ENCODE peak calls at places on chromosomes 12 and 14, in six cellular contexts. J is heart left ventricle, K is GM20000, V is upper lobe of right lung, Y is MM.1S, W is nephron progenitor cell. Q is an unnamed sample.

GRCh38 chr14:45679852-45680251 is 426.9 kb upstream of the MIS18BP1 start:
- DNase-seq in K (no peak), W (no peak), Y (no peak), J (no peak), V (no peak), Q (no peak)

GRCh38 chr12:47903927-47904646 is 707 bp downstream of the VDR start:
- DNase-seq in W (no peak), Y (peak), V (peak), K (peak), J (no peak), Q (no peak)

GRCh38 chr12:49489720-49490119 is 49.1 kb upstream of the KCNH3 start:
- DNase-seq in K (no peak), W (no peak), Y (no peak), J (no peak), V (no peak), Q (no peak)

GRCh38 chr12:85016423-85016822 is 19.7 kb downstream of the TSPAN19 start:
- DNase-seq in V (no peak), J (no peak), W (no peak), Y (no peak), K (no peak), Q (no peak)

GRCh38 chr14:58829594-58829993 is 191.8 kb downstream of the DACT1 start:
- DNase-seq in V (no peak), Y (no peak), K (no peak), J (no peak), W (no peak), Q (no peak)

GRCh38 chr14:103385994-103386491 is 828 bp downstream of the MARK3 start:
- DNase-seq in J (peak), V (no peak), K (no peak), W (peak), Y (peak), Q (peak)

GRCh38 chr14:45290547-45290946 is 37.5 kb upstream of the MIS18BP1 start:
- DNase-seq in V (no peak), J (no peak), K (no peak), W (no peak), Y (no peak), Q (no peak)

GRCh38 chr14:61476737-61477410 is 155.5 kb downstream of the PRKCH start:
- DNase-seq in K (no peak), J (peak), Y (no peak), V (no peak), W (no peak), Q (no peak)

GRCh38 chr14:77208266-77208978 is 26.8 kb downstream of the TMEM63C start:
- DNase-seq in Y (no peak), W (peak), K (peak), V (peak), J (peak), Q (peak)

GRCh38 chr12:24909667-24910066 is 39.2 kb downstream of the BCAT1 start:
- DNase-seq in W (no peak), Y (no peak), K (no peak), J (peak), V (no peak), Q (no peak)

GRCh38 chr14:99687284-99688209 is 3.4 kb downstream of the CYP46A1 start:
- DNase-seq in W (peak), K (no peak), Y (peak), V (no peak), J (no peak), Q (peak)

DNA sequence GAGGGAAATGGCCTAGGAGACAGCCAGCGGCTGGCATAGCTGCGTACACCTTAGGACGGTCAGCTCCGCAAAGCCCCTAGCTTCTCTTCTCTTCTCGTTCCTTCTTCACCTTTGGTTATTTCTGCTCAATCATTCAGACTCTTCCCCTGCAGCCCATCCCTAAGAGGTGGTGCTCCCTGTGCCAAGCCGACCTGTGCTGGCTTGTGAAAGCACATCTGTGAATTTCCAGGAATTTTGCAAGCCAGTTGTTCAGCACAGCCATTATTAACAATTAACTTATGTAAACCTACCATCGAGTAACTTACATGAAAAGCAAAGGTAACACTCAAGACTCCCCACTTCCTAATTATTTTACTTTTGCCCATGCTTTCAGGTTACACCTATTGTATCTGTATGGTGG is 20.9 kb upstream of the GPR68 start:
- DNase-seq in V (no peak), J (no peak), K (no peak), Y (no peak), W (no peak), Q (no peak)
- TF ChIP-seq CTCF in V (no peak), J (no peak), K (no peak), Y (no peak), W (no peak), Q (no peak)

GRCh38 chr12:129241852-129242251 is 388.6 kb downstream of the GLT1D1 start:
- DNase-seq in J (no peak), K (no peak), Y (no peak), W (no peak), V (no peak), Q (no peak)

GRCh38 chr12:129237881-129238280 is 384.6 kb downstream of the GLT1D1 start:
- DNase-seq in V (no peak), J (no peak), Y (no peak), K (no peak), W (no peak), Q (no peak)
- TF ChIP-seq CTCF in V (no peak), J (no peak), Y (no peak), K (no peak), W (no peak), Q (no peak)

GRCh38 chr12:14554281-14555008 is 13.2 kb downstream of the PLBD1 start:
- DNase-seq in J (peak), V (peak), Y (no peak), K (no peak), W (no peak), Q (no peak)
- TF ChIP-seq CTCF in J (peak), V (no peak), Y (no peak), K (no peak), W (no peak), Q (no peak)

DNA sequence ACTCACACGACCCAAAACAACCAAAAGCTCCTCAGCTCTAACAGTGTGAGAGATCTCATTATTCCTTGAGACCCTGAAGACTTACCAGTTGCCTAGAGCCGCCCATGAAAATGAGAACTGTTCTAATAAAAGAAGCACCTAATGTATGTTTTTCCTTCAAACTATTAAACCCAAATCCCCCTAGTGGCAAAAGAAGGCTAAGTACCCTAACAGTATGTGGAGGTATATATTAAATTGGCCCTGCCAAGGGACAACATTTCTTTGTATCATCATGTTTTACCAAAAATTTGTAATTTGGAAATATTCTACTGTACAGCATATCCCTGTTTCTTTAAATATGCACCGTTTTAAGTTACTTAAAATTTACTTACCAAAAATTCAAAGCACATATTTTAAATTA is 38.0 kb upstream of the PPFIA2 start:
- DNase-seq in Y (peak), V (no peak), J (no peak), W (no peak), K (no peak), Q (no peak)
- TF ChIP-seq CTCF in Y (peak), V (peak), J (no peak), W (peak), K (no peak), Q (peak)

GRCh38 chr12:17283563-17283962 is 677.6 kb upstream of the LMO3 start:
- DNase-seq in W (no peak), J (no peak), Y (no peak), K (no peak), V (no peak), Q (no peak)

GRCh38 chr12:17284873-17285272 is 678.9 kb upstream of the LMO3 start:
- DNase-seq in K (no peak), J (no peak), Y (no peak), V (no peak), W (no peak), Q (no peak)

GRCh38 chr12:17276196-17276595 is 670.2 kb upstream of the LMO3 start:
- DNase-seq in V (no peak), K (no peak), W (no peak), Y (no peak), J (no peak), Q (no peak)

GRCh38 chr12:17278946-17279345 is 673.0 kb upstream of the LMO3 start:
- DNase-seq in V (no peak), J (no peak), K (no peak), Y (no peak), W (no peak), Q (no peak)
- TF ChIP-seq CTCF in V (peak), J (no peak), K (no peak), Y (peak), W (peak), Q (peak)

GRCh38 chr12:116662612-116663144 is 75.2 kb downstream of the SPRING1 start:
- DNase-seq in K (no peak), Y (no peak), W (peak), V (no peak), J (no peak), Q (peak)
- TF ChIP-seq CTCF in K (no peak), Y (no peak), W (no peak), V (no peak), J (no peak), Q (no peak)

GRCh38 chr14:74618078-74618952 is 6.3 kb upstream of the LTBP2 start:
- DNase-seq in W (no peak), K (no peak), Y (no peak), V (no peak), J (peak), Q (no peak)
- TF ChIP-seq CTCF in W (no peak), K (no peak), Y (no peak), V (no peak), J (no peak), Q (no peak)

DNA sequence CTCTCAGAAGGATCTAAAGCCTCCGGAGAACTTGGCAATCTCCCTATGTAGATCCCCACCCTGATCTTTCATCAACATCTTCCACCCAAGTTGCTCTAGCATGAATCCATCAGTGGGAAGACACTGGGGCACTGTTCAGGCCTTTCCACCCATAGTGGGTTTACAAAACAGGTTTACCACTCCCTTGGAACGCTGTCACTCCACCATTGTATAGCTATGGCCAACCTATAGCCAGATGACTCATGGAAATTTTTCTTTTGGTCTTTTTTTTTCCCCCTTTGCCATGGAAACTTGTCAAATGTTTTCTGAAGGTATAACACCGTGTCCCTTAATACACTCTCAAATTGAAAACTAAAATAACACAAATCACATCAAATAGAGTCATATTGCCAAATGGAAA is 10.8 kb upstream of the HSPB8 start:
- DNase-seq in K (no peak), V (no peak), W (no peak), J (no peak), Y (no peak), Q (no peak)
- TF ChIP-seq CTCF in K (no peak), V (no peak), W (no peak), J (no peak), Y (no peak), Q (no peak)

Q was measured in progenitor cell of endocrine pancreas.